ENCODE peak calls at places on chromosomes 5 and 9, in eight cellular contexts. A is PC-3, D is HFF-Myc, U is BJ, Z is suprapubic skin, L is astrocyte of the spinal cord, R is AG04450, T is fibroblast of pulmonary artery. E is an unnamed sample.

GRCh38 chr5:61724102-61724501 is 392.0 kb downstream of the ZSWIM6 start:
- DNase-seq in A (no peak), D (no peak), U (no peak), Z (no peak), L (no peak), R (no peak), T (no peak), E (no peak)

GRCh38 chr9:94157408-94157801 is 73.1 kb downstream of the PTPDC1 start:
- DNase-seq in A (no peak), D (no peak), U (no peak), Z (no peak), L (no peak), R (no peak), T (no peak), E (no peak)

GRCh38 chr5:920321-920720 is 27.6 kb downstream of the TRIP13 start:
- DNase-seq in A (no peak), D (no peak), U (no peak), Z (no peak), L (no peak), R (no peak), T (no peak), E (no peak)

GRCh38 chr5:146762830-146763229 is 115.7 kb downstream of the PPP2R2B start:
- DNase-seq in A (no peak), D (no peak), U (no peak), Z (no peak), L (no peak), R (no peak), T (no peak), E (no peak)

GRCh38 chr5:126000533-126000932 is 422.7 kb upstream of the GRAMD2B start:
- DNase-seq in A (no peak), D (no peak), U (no peak), Z (no peak), L (peak), R (no peak), T (no peak), E (no peak)

GRCh38 chr5:170681013-170681433 is 102.5 kb upstream of the GABRP start:
- DNase-seq in A (peak), D (peak), U (no peak), Z (no peak), L (peak), R (no peak), T (peak), E (no peak)

GRCh38 chr5:168931638-168932345 is 352.6 kb upstream of the PANK3 start:
- DNase-seq in A (no peak), D (no peak), U (peak), Z (no peak), L (no peak), R (no peak), T (peak), E (peak)

GRCh38 chr9:33677961-33678360 is 117.4 kb upstream of the PRSS3 start:
- DNase-seq in A (no peak), D (no peak), U (no peak), Z (no peak), L (no peak), R (no peak), T (no peak), E (no peak)

GRCh38 chr5:150485770-150486401 is 22.0 kb upstream of the NDST1 start:
- DNase-seq in A (peak), D (no peak), U (no peak), Z (no peak), L (no peak), R (no peak), T (peak), E (no peak)

GRCh38 chr9:128160603-128160987 is 530 bp downstream of the BBLN start:
- DNase-seq in A (no peak), D (no peak), U (no peak), Z (no peak), L (no peak), R (no peak), T (no peak), E (no peak)

GRCh38 chr5:120096413-120096812 is 367.7 kb upstream of the PRR16 start:
- DNase-seq in A (peak), D (no peak), U (peak), Z (no peak), L (peak), R (no peak), T (peak), E (no peak)

GRCh38 chr5:61790678-61791077 is 458.6 kb downstream of the ZSWIM6 start:
- DNase-seq in A (peak), D (no peak), U (no peak), Z (no peak), L (no peak), R (no peak), T (no peak), E (no peak)

GRCh38 chr5:61815343-61815742 is 483.3 kb downstream of the ZSWIM6 start:
- DNase-seq in A (no peak), D (no peak), U (no peak), Z (no peak), L (no peak), R (no peak), T (no peak), E (no peak)

GRCh38 chr9:125750656-125751035 is 3.5 kb downstream of the PBX3 start:
- DNase-seq in A (no peak), D (no peak), U (no peak), Z (no peak), L (no peak), R (no peak), T (no peak), E (no peak)

GRCh38 chr5:60439552-60439951 is 260.4 kb downstream of the DEPDC1B start:
- DNase-seq in A (no peak), D (no peak), U (no peak), Z (no peak), L (no peak), R (no peak), T (no peak), E (no peak)

GRCh38 chr9:18347381-18348084 is 126.4 kb upstream of the ADAMTSL1 start:
- DNase-seq in A (no peak), D (no peak), U (no peak), Z (no peak), L (no peak), R (no peak), T (no peak), E (no peak)

GRCh38 chr9:126956929-126957686 is 42.5 kb downstream of the RALGPS1 start:
- DNase-seq in A (peak), D (peak), U (peak), Z (no peak), L (peak), R (peak), T (peak), E (no peak)

GRCh38 chr5:173917788-173918786 is 29.9 kb downstream of the CPEB4 start:
- DNase-seq in A (peak), D (peak), U (peak), Z (no peak), L (peak), R (peak), T (peak), E (peak)

GRCh38 chr9:135503371-135504261 is 3.1 kb downstream of the MRPS2 start:
- DNase-seq in A (no peak), D (no peak), U (no peak), Z (no peak), L (no peak), R (no peak), T (no peak), E (no peak)

GRCh38 chr9:129676287-129676686 is 10.8 kb downstream of the PRRX2 start:
- DNase-seq in A (no peak), D (no peak), U (no peak), Z (no peak), L (no peak), R (no peak), T (no peak), E (no peak)

GRCh38 chr9:684055-684949 is 157.2 kb upstream of the DMRT1 start:
- DNase-seq in A (peak), D (no peak), U (no peak), Z (no peak), L (peak), R (no peak), T (peak), E (no peak)

GRCh38 chr5:169302491-169303118 is 1.7 kb upstream of the SLIT3 start:
- DNase-seq in A (peak), D (peak), U (peak), Z (no peak), L (peak), R (peak), T (peak), E (peak)

GRCh38 chr5:62593331-62593730 is 14.7 kb downstream of the LRRC70 start:
- DNase-seq in A (no peak), D (no peak), U (no peak), Z (no peak), L (no peak), R (no peak), T (peak), E (no peak)

GRCh38 chr9:72592501-72593403 is 71.3 kb downstream of the TMC1 start:
- DNase-seq in A (peak), D (peak), U (no peak), Z (no peak), L (peak), R (peak), T (peak), E (no peak)

GRCh38 chr9:126125177-126125576 is 201.5 kb upstream of the MVB12B start:
- DNase-seq in A (no peak), D (no peak), U (no peak), Z (no peak), L (no peak), R (no peak), T (peak), E (no peak)

GRCh38 chr5:174340221-174340620 is 294.7 kb downstream of the NSG2 start:
- DNase-seq in A (no peak), D (no peak), U (no peak), Z (no peak), L (no peak), R (no peak), T (peak), E (no peak)

GRCh38 chr5:114223866-114224265 is 138.0 kb upstream of the KCNN2 start:
- DNase-seq in A (peak), D (peak), U (no peak), Z (no peak), L (peak), R (no peak), T (peak), E (no peak)

DNA sequence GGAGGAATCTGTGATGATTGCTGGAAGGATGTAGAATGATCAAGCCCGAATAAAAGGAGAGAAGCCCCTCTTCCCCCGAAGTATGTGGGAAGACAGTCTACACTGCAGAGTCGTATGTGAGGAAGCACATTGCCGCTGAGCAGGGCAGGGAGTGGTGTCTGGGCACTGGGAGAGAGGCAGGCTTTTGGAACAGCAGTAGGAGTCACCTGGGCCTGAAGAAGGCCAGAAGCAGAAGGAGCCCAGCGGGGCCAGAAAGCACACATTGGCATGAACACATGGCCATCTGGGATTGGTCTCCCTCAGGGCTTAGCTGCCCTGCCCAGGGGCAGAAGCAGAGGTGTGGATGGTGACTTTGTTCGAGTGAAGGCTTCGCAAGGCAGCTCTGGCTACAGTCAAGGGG is 162.8 kb downstream of the ERCC6L2 start:
- DNase-seq in A (no peak), D (no peak), U (no peak), Z (no peak), L (no peak), R (no peak), T (no peak), E (no peak)
- H3K4me3 ChIP-seq in A (no peak), D (no peak), U (no peak), Z (no peak), L (no peak), R (no peak), T (no peak), E (no peak)

DNA sequence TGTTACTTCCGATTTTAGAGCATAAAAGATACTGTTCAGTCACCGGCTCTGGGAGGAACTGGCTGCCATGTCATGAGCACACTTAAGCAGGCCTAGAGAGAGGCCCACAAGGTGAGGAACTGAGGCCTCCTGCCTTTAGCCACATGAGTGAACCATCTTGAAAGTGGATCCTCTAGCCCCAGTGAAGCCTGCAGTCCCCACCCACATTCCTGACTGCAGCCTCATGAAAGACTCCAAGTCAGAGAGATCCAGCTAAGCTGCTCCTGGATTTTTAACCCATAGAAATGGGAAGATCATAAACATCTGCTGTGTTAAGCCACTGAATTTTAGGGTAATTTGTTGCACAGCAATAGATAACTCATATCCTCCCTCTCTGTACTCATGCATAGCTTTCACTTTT is 55.6 kb downstream of the LIFR start:
- DNase-seq in A (peak), D (peak), U (peak), Z (no peak), L (peak), R (peak), T (peak), E (peak)
- TF ChIP-seq CTCF in A (no peak), D (no peak), U (no peak), Z (no peak), L (no peak), R (no peak), T (no peak), E (no peak)

GRCh38 chr5:90477073-90477472 is 2.4 kb downstream of the POLR3G start:
- DNase-seq in A (no peak), D (no peak), U (no peak), Z (no peak), L (peak), R (no peak), T (no peak), E (no peak)
- H3K4me3 ChIP-seq in A (no peak), D (peak), U (no peak), Z (no peak), L (no peak), R (no peak), T (no peak), E (no peak)

GRCh38 chr9:137613259-137613658 is 5.5 kb upstream of the EHMT1 start:
- DNase-seq in A (no peak), D (no peak), U (no peak), Z (no peak), L (no peak), R (no peak), T (no peak), E (no peak)
- TF ChIP-seq CTCF in A (no peak), D (no peak), U (no peak), Z (no peak), L (no peak), R (no peak), T (no peak), E (no peak)